ENCODE peak calls at places on chromosome 1, in four cellular contexts. One of them, this sample, is unnamed.
A peak's percentile ranks its signal among the peaks of the same experiment; 100 is the strongest.

GRCh38 chr1:15260418-15261154 is 13.6 kb downstream of the FHAD1 start:
- DNase-seq in AG08396: no peak
- DNase-seq in cardiac fibroblast: peak; percentile 70
- DNase-seq in psoas muscle: no peak
- DNase-seq in this sample: no peak

GRCh38 chr1:38944547-38944946 is 2.9 kb upstream of the RHBDL2 start:
- DNase-seq in psoas muscle: no peak
- DNase-seq in cardiac fibroblast: no peak
- DNase-seq in AG08396: no peak
- DNase-seq in this sample: no peak

GRCh38 chr1:230596306-230596705 is 46.0 kb upstream of the COG2 start:
- DNase-seq in psoas muscle: no peak
- DNase-seq in cardiac fibroblast: no peak
- DNase-seq in AG08396: no peak
- DNase-seq in this sample: no peak

GRCh38 chr1:205440476-205441317 is 15.1 kb downstream of the BLACAT1 start:
- DNase-seq in psoas muscle: no peak
- DNase-seq in cardiac fibroblast: peak; percentile 53
- DNase-seq in AG08396: no peak
- DNase-seq in this sample: peak; percentile 84

GRCh38 chr1:210416049-210416448 is 87.3 kb downstream of the HHAT start:
- DNase-seq in psoas muscle: no peak
- DNase-seq in cardiac fibroblast: no peak
- DNase-seq in AG08396: no peak
- DNase-seq in this sample: no peak

GRCh38 chr1:209899948-209900347 is 38.1 kb upstream of the SYT14 start:
- DNase-seq in psoas muscle: no peak
- DNase-seq in cardiac fibroblast: no peak
- DNase-seq in AG08396: no peak
- DNase-seq in this sample: peak; percentile 71

GRCh38 chr1:85576642-85577420 is 3.7 kb upstream of the CCN1 start:
- DNase-seq in AG08396: peak; percentile 78
- DNase-seq in psoas muscle: peak; percentile 93
- DNase-seq in cardiac fibroblast: peak; percentile 92
- DNase-seq in this sample: peak; percentile 86

GRCh38 chr1:9671377-9672140 is 20.0 kb downstream of the PIK3CD start:
- DNase-seq in cardiac fibroblast: peak; percentile 63
- DNase-seq in psoas muscle: no peak
- DNase-seq in AG08396: peak; percentile 37
- DNase-seq in this sample: peak; percentile 81

GRCh38 chr1:184513966-184514365 is 127.1 kb downstream of the C1orf21 start:
- DNase-seq in cardiac fibroblast: peak; percentile 63
- DNase-seq in psoas muscle: peak; percentile 75
- DNase-seq in AG08396: no peak
- DNase-seq in this sample: peak; percentile 63

GRCh38 chr1:20371411-20371810 is 80.7 kb downstream of the VWA5B1 start:
- DNase-seq in cardiac fibroblast: peak; percentile 16
- DNase-seq in psoas muscle: no peak
- DNase-seq in AG08396: no peak
- DNase-seq in this sample: peak; percentile 19

GRCh38 chr1:15322648-15323350 is 75.8 kb downstream of the FHAD1 start:
- DNase-seq in AG08396: no peak
- DNase-seq in cardiac fibroblast: no peak
- DNase-seq in psoas muscle: no peak
- DNase-seq in this sample: no peak

GRCh38 chr1:228150021-228150457 is 309 bp downstream of the GJC2 start:
- DNase-seq in AG08396: no peak
- DNase-seq in cardiac fibroblast: no peak
- DNase-seq in psoas muscle: peak; percentile 52
- DNase-seq in this sample: no peak

GRCh38 chr1:221712776-221713431 is 29.0 kb downstream of the DUSP10 start:
- DNase-seq in psoas muscle: no peak
- DNase-seq in cardiac fibroblast: no peak
- DNase-seq in AG08396: no peak
- DNase-seq in this sample: no peak

GRCh38 chr1:248804771-248805681 is 20.7 kb downstream of the SH3BP5L start:
- DNase-seq in AG08396: no peak
- DNase-seq in cardiac fibroblast: no peak
- DNase-seq in psoas muscle: no peak
- DNase-seq in this sample: no peak

GRCh38 chr1:3509721-3510120 is 55.3 kb downstream of the ARHGEF16 start:
- DNase-seq in AG08396: no peak
- DNase-seq in psoas muscle: no peak
- DNase-seq in cardiac fibroblast: no peak
- DNase-seq in this sample: no peak

GRCh38 chr1:59214764-59215208 is 82.1 kb upstream of the FGGY start:
- DNase-seq in AG08396: peak; percentile 47
- DNase-seq in psoas muscle: no peak
- DNase-seq in cardiac fibroblast: no peak
- DNase-seq in this sample: no peak

GRCh38 chr1:53526451-53527101 is 67.4 kb downstream of the DMRTB1 start:
- DNase-seq in cardiac fibroblast: peak; percentile 62
- DNase-seq in AG08396: peak; percentile 86
- DNase-seq in psoas muscle: no peak
- DNase-seq in this sample: no peak

GRCh38 chr1:118899340-118899739 is 88.8 kb downstream of the TBX15 start:
- DNase-seq in psoas muscle: no peak
- DNase-seq in AG08396: no peak
- DNase-seq in cardiac fibroblast: no peak
- DNase-seq in this sample: no peak

GRCh38 chr1:7478797-7479499 is 292.1 kb upstream of the VAMP3 start:
- DNase-seq in AG08396: peak; percentile 90
- DNase-seq in cardiac fibroblast: peak; percentile 87
- DNase-seq in psoas muscle: no peak
- DNase-seq in this sample: no peak

GRCh38 chr1:228149341-228150020 is at the start of gene GJC2:
- DNase-seq in psoas muscle: peak; percentile 66
- DNase-seq in cardiac fibroblast: peak; percentile 26
- DNase-seq in AG08396: peak; percentile 80
- DNase-seq in this sample: no peak

GRCh38 chr1:149916927-149917310 is 725 bp downstream of the SV2A start:
- DNase-seq in cardiac fibroblast: no peak
- DNase-seq in psoas muscle: no peak
- DNase-seq in AG08396: no peak
- DNase-seq in this sample: no peak

GRCh38 chr1:26701266-26701994 is 5.6 kb downstream of the ARID1A start:
- DNase-seq in cardiac fibroblast: peak; percentile 73
- DNase-seq in AG08396: no peak
- DNase-seq in psoas muscle: no peak
- DNase-seq in this sample: no peak

GRCh38 chr1:41351262-41352151 is 9.7 kb upstream of the FOXO6 start:
- DNase-seq in psoas muscle: no peak
- DNase-seq in AG08396: no peak
- DNase-seq in cardiac fibroblast: no peak
- DNase-seq in this sample: no peak

GRCh38 chr1:88891318-88892145 is at the start of gene GTF2B:
- DNase-seq in psoas muscle: peak; percentile 94
- DNase-seq in cardiac fibroblast: peak; percentile 98
- DNase-seq in AG08396: peak; percentile 85
- DNase-seq in this sample: peak; percentile 94

GRCh38 chr1:66637146-66637545 is 103.2 kb downstream of the SGIP1 start:
- DNase-seq in AG08396: no peak
- DNase-seq in cardiac fibroblast: peak; percentile 20
- DNase-seq in psoas muscle: no peak
- DNase-seq in this sample: no peak

GRCh38 chr1:3219005-3219724 is 150.2 kb downstream of the PRDM16 start:
- DNase-seq in psoas muscle: peak; percentile 67
- DNase-seq in cardiac fibroblast: peak; percentile 6
- DNase-seq in AG08396: peak; percentile 64
- DNase-seq in this sample: no peak

GRCh38 chr1:160779662-160780397 is 16.1 kb upstream of the LY9 start:
- DNase-seq in AG08396: no peak
- DNase-seq in psoas muscle: no peak
- DNase-seq in cardiac fibroblast: no peak
- DNase-seq in this sample: peak; percentile 46

GRCh38 chr1:94522304-94522703 is 19.3 kb downstream of the F3 start:
- DNase-seq in cardiac fibroblast: peak; percentile 85
- DNase-seq in AG08396: no peak
- DNase-seq in psoas muscle: no peak
- DNase-seq in this sample: peak; percentile 47

GRCh38 chr1:240528566-240528965 is 83.4 kb downstream of the GREM2 start:
- DNase-seq in psoas muscle: no peak
- DNase-seq in AG08396: no peak
- DNase-seq in cardiac fibroblast: no peak
- DNase-seq in this sample: no peak

GRCh38 chr1:232174306-232174705 is 455.6 kb downstream of the SIPA1L2 start:
- DNase-seq in AG08396: no peak
- DNase-seq in cardiac fibroblast: no peak
- DNase-seq in psoas muscle: no peak
- DNase-seq in this sample: no peak

GRCh38 chr1:35876988-35877387 is 6.0 kb upstream of the AGO1 start:
- DNase-seq in AG08396: peak; percentile 55
- DNase-seq in cardiac fibroblast: peak; percentile 28
- DNase-seq in psoas muscle: no peak
- DNase-seq in this sample: peak; percentile 20

GRCh38 chr1:32871364-32872188 is 864 bp upstream of the FNDC5 start:
- DNase-seq in psoas muscle: no peak
- DNase-seq in AG08396: no peak
- DNase-seq in cardiac fibroblast: peak; percentile 41
- DNase-seq in this sample: no peak

GRCh38 chr1:183891158-183891557 is 86.2 kb downstream of the RGL1 start:
- DNase-seq in AG08396: no peak
- DNase-seq in cardiac fibroblast: no peak
- DNase-seq in psoas muscle: no peak
- DNase-seq in this sample: no peak

GRCh38 chr1:43835141-43836021 is 98.2 kb upstream of the ARTN start:
- DNase-seq in cardiac fibroblast: peak; percentile 88
- DNase-seq in AG08396: peak; percentile 61
- DNase-seq in psoas muscle: no peak
- DNase-seq in this sample: peak; percentile 51

GRCh38 chr1:41152622-41153044 is 89.5 kb downstream of the SCMH1 start:
- DNase-seq in AG08396: peak; percentile 61
- DNase-seq in cardiac fibroblast: peak; percentile 95
- DNase-seq in psoas muscle: no peak
- DNase-seq in this sample: peak; percentile 92

GRCh38 chr1:150552692-150553278 is 3.6 kb downstream of the ADAMTSL4 start:
- DNase-seq in AG08396: no peak
- DNase-seq in cardiac fibroblast: no peak
- DNase-seq in psoas muscle: peak; percentile 55
- DNase-seq in this sample: no peak

GRCh38 chr1:96075704-96076455 is 645.7 kb upstream of the PTBP2 start:
- DNase-seq in psoas muscle: no peak
- DNase-seq in AG08396: no peak
- DNase-seq in cardiac fibroblast: no peak
- DNase-seq in this sample: no peak